ENCODE peak calls at places on chromosomes 6 and 20, in six cellular contexts. J is RWPE1, T is NCI-H2081, F is type B pancreatic cell, R is Kasumi-1, W is retina. M is an unnamed sample.
A peak's percentile ranks its signal among the peaks of the same experiment; 100 is the strongest.

GRCh38 chr20:60121903-60122302 is 163.7 kb downstream of the CDH26 start:
- DNase-seq in J (no peak), T (no peak), F (no peak), R (no peak), W (no peak), M (no peak)

GRCh38 chr6:158442309-158442705 is 117.6 kb upstream of the TMEM181 start:
- DNase-seq in J (no peak), T (no peak), F (no peak), R (no peak), W (no peak), M (no peak)

GRCh38 chr6:147821266-147821665 is 312.8 kb downstream of the SAMD5 start:
- DNase-seq in J (no peak), T (no peak), F (no peak), R (no peak), W (peak; percentile 44), M (no peak)

GRCh38 chr6:140174509-140174908 is 800.1 kb upstream of the CITED2 start:
- DNase-seq in J (peak; percentile 91), T (no peak), F (no peak), R (no peak), W (no peak), M (no peak)

GRCh38 chr6:31948753-31949413 is 3.0 kb downstream of the CFB start:
- DNase-seq in J (peak; percentile 22), T (no peak), F (no peak), R (no peak), W (no peak), M (no peak)

GRCh38 chr6:123564363-123564762 is 72.4 kb downstream of the TRDN start:
- DNase-seq in J (no peak), T (peak; percentile 8), F (no peak), R (no peak), W (no peak), M (no peak)

GRCh38 chr6:155530219-155530834 is 74.7 kb upstream of the NOX3 start:
- DNase-seq in J (peak; percentile 18), T (peak; percentile 10), F (no peak), R (peak; percentile 63), W (no peak), M (no peak)

GRCh38 chr6:9518433-9518832 is 896.4 kb downstream of the TFAP2A start:
- DNase-seq in J (no peak), T (no peak), F (no peak), R (no peak), W (no peak), M (no peak)

GRCh38 chr6:18154507-18155272 is at the start of gene TPMT:
- DNase-seq in J (no peak), T (no peak), F (peak; percentile 99), R (no peak), W (peak; percentile 89), M (peak; percentile 99)

GRCh38 chr6:111113731-111114438 is 26.6 kb downstream of the SLC16A10 start:
- DNase-seq in J (no peak), T (no peak), F (no peak), R (peak; percentile 16), W (peak; percentile 10), M (peak; percentile 59)

GRCh38 chr6:148455674-148456559 is 113.3 kb downstream of the SASH1 start:
- DNase-seq in J (no peak), T (no peak), F (no peak), R (no peak), W (peak; percentile 81), M (no peak)

GRCh38 chr6:36739947-36740817 is 42.6 kb downstream of the RAB44 start:
- DNase-seq in J (no peak), T (no peak), F (no peak), R (no peak), W (no peak), M (no peak)

GRCh38 chr6:133548409-133548808 is 307.3 kb downstream of the EYA4 start:
- DNase-seq in J (no peak), T (no peak), F (no peak), R (no peak), W (no peak), M (no peak)

GRCh38 chr6:14059791-14060436 is 57.7 kb upstream of the CD83 start:
- DNase-seq in J (peak; percentile 81), T (no peak), F (no peak), R (no peak), W (no peak), M (peak; percentile 13)